ENCODE peak calls at places on chromosomes 16 and 17, in nine cellular contexts. Q is SK-N-SH, Y is PC-3, F is left ventricle myocardium inferior, K is glutamatergic neuron, P is upper lobe of right lung, H is fibroblast of pulmonary artery, M is fibroblast of the aortic adventitia, D is astrocyte of the cerebellum. X is an unnamed sample.

GRCh38 chr16:63530974-63531373 is 1494.7 kb upstream of the CDH8 start:
- DNase-seq in Q (no peak), Y (no peak), F (no peak), K (no peak), P (no peak), H (no peak), M (no peak), D (no peak), X (no peak)

GRCh38 chr16:84223456-84223855 is 16.4 kb downstream of the KCNG4 start:
- DNase-seq in Q (no peak), Y (peak), F (no peak), K (no peak), P (no peak), H (no peak), M (no peak), D (no peak), X (no peak)

GRCh38 chr17:38725066-38725465 is 5.1 kb upstream of the CISD3 start:
- DNase-seq in Q (peak), Y (no peak), F (no peak), K (no peak), P (no peak), H (no peak), M (no peak), D (no peak), X (no peak)

GRCh38 chr16:25855063-25855462 is 163.3 kb downstream of the HS3ST4 start:
- DNase-seq in Q (no peak), Y (no peak), F (no peak), K (no peak), P (no peak), H (no peak), M (no peak), D (no peak), X (no peak)

GRCh38 chr17:28188841-28189263 is 130.1 kb upstream of the TMEM97 start:
- DNase-seq in Q (peak), Y (peak), F (no peak), K (no peak), P (no peak), H (no peak), M (no peak), D (no peak), X (no peak)

GRCh38 chr16:57013268-57013667 is 23.9 kb downstream of the NLRC5 start:
- DNase-seq in Q (no peak), Y (peak), F (no peak), K (no peak), P (no peak), H (peak), M (peak), D (peak), X (no peak)

GRCh38 chr16:69029121-69029520 is 76.3 kb upstream of the HAS3 start:
- DNase-seq in Q (no peak), Y (no peak), F (no peak), K (no peak), P (no peak), H (no peak), M (no peak), D (no peak), X (no peak)

GRCh38 chr17:21392257-21392656 is 16.1 kb downstream of the KCNJ12 start:
- DNase-seq in Q (no peak), Y (no peak), F (no peak), K (no peak), P (no peak), H (no peak), M (no peak), D (no peak), X (no peak)

GRCh38 chr16:11242658-11243057 is 13.3 kb downstream of the SOCS1 start:
- DNase-seq in Q (no peak), Y (no peak), F (no peak), K (no peak), P (no peak), H (no peak), M (no peak), D (no peak), X (no peak)

GRCh38 chr16:11245222-11245737 is 10.7 kb downstream of the SOCS1 start:
- DNase-seq in Q (no peak), Y (no peak), F (no peak), K (no peak), P (no peak), H (no peak), M (no peak), D (no peak), X (no peak)

GRCh38 chr16:11248133-11248532 is 7.9 kb downstream of the SOCS1 start:
- DNase-seq in Q (no peak), Y (peak), F (no peak), K (no peak), P (no peak), H (no peak), M (no peak), D (no peak), X (no peak)

GRCh38 chr16:11249233-11250061 is 6.6 kb downstream of the SOCS1 start:
- DNase-seq in Q (no peak), Y (no peak), F (no peak), K (no peak), P (no peak), H (no peak), M (no peak), D (no peak), X (no peak)

GRCh38 chr16:11245988-11246387 is 10.0 kb downstream of the SOCS1 start:
- DNase-seq in Q (no peak), Y (no peak), F (no peak), K (no peak), P (no peak), H (no peak), M (no peak), D (no peak), X (no peak)
- TF ChIP-seq CTCF in Q (no peak), Y (no peak), F (no peak), K (no peak), P (no peak), H (no peak), M (no peak), D (no peak), X (no peak)

DNA sequence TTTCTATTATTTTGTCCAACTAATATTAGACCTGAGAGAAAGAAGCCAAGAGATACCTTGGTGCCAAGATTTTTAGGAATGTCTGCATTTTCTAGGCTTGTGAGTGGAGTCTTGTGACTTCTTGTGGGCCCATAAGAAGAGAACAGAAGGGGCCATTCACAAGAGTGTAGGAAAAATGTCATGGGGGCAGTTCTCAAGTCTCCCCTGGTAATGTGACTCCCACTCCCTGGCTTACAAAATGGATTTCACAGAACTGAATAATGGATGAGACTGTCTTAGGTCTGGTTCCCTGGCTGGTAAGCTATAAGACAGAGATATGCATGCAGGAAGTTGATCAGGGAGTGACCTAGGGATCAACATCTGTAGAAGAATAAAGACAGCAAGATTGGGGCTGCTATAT is 181.3 kb downstream of the CBLN1 start:
- DNase-seq in Q (no peak), Y (no peak), F (no peak), K (no peak), P (no peak), H (no peak), M (no peak), D (no peak), X (no peak)
- TF ChIP-seq CTCF in Q (no peak), Y (no peak), F (no peak), K (no peak), P (no peak), H (no peak), M (no peak), D (no peak), X (no peak)

GRCh38 chr16:77660311-77660710 is 62.0 kb upstream of the NUDT7 start:
- DNase-seq in Q (peak), Y (peak), F (no peak), K (no peak), P (no peak), H (peak), M (peak), D (peak), X (peak)

GRCh38 chr16:77662241-77662640 is 60.1 kb upstream of the NUDT7 start:
- DNase-seq in Q (no peak), Y (no peak), F (no peak), K (no peak), P (no peak), H (no peak), M (no peak), D (no peak), X (no peak)

GRCh38 chr16:77652399-77652798 is 69.9 kb upstream of the NUDT7 start:
- DNase-seq in Q (no peak), Y (no peak), F (no peak), K (no peak), P (no peak), H (no peak), M (peak), D (no peak), X (no peak)

DNA sequence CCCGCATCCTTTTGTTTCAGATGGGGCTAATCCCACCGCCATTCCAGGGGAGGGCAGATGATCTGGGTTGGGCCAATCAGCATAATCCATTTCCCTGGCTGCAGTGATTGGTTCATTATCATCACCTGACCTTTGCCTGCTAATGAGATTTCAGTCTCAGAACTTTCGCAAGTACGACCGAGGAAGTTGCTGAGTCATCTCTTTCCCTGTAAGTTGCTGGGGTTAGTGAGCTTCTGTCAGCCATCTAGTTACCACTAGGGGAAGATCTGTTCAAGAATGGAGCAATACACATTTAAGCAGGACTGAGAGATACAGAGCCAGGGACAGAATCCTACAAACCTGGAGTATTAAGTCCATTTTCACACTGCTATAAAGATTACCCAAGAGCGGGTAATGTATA is 65.3 kb upstream of the NUDT7 start:
- DNase-seq in Q (no peak), Y (no peak), F (no peak), K (no peak), P (no peak), H (peak), M (peak), D (no peak), X (no peak)
- TF ChIP-seq CTCF in Q (no peak), Y (no peak), F (no peak), K (no peak), P (no peak), H (no peak), M (no peak), D (no peak), X (no peak)

DNA sequence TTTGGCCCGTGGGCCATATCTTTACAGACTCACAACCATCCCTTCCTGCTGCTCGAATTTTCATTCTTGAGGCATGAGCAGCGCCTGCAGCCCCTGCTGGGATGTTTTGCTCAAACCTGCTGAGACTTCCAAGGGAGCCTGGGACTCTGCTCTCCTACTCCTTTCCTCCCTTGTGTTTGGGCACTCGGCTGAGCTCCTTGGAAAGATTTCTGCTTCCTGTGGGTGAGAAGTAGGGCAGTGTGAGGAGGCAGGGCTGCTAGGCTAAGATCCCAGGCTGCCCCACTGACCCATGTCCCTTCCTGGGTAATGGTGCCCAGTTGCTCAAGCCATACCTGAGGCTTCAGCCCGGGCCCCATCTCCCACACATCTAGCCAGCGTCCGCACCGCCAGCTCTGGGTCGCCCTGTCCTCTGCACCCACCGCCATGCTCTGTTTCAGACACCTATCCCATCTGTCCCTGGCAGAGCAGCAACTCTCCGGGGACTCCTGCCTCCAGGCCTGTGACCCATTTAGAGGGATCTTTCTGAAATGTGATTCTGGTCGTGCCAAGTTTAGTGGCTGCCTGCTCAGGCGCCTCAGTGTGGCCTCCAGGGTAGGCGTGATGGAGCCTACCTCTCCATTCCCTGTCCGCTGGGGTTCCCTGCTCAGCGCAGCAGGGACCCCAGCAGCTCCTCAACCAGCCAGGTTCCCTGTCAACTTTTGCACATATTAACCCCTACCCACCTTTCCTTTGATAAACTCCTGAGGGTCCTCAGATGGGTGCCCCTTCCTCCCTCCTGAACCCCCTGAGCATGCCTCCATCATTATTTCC is 190.1 kb downstream of the CCDC182 start:
- DNase-seq in Q (peak), Y (no peak), F (no peak), K (no peak), P (no peak), H (no peak), M (no peak), D (no peak), X (no peak)
- TF ChIP-seq CTCF in Q (no peak), Y (no peak), F (no peak), K (no peak), P (no peak), H (no peak), M (no peak), D (no peak), X (no peak)

GRCh38 chr17:79104898-79105600 is 30.4 kb downstream of the ENGASE start:
- DNase-seq in Q (no peak), Y (no peak), F (no peak), K (no peak), P (no peak), H (no peak), M (no peak), D (no peak), X (no peak)
- TF ChIP-seq CTCF in Q (peak), Y (peak), F (no peak), K (no peak), P (no peak), H (no peak), M (no peak), D (no peak), X (no peak)

GRCh38 chr17:8110907-8111306 is 7.4 kb downstream of the ALOXE3 start:
- DNase-seq in Q (no peak), Y (no peak), F (no peak), K (no peak), P (no peak), H (no peak), M (no peak), D (no peak), X (no peak)

GRCh38 chr17:8109669-8110455 is 8.5 kb downstream of the ALOXE3 start:
- DNase-seq in Q (peak), Y (peak), F (peak), K (peak), P (peak), H (peak), M (peak), D (no peak), X (peak)

GRCh38 chr17:8108972-8109668 is 9.2 kb downstream of the ALOXE3 start:
- DNase-seq in Q (no peak), Y (no peak), F (no peak), K (no peak), P (no peak), H (no peak), M (no peak), D (no peak), X (no peak)

GRCh38 chr17:8105957-8106398 is 12.3 kb downstream of the ALOXE3 start:
- DNase-seq in Q (no peak), Y (no peak), F (no peak), K (no peak), P (peak), H (peak), M (peak), D (no peak), X (no peak)

GRCh38 chr17:8110456-8110804 is 7.9 kb downstream of the ALOXE3 start:
- DNase-seq in Q (no peak), Y (no peak), F (no peak), K (no peak), P (no peak), H (no peak), M (no peak), D (no peak), X (no peak)
- TF ChIP-seq CTCF in Q (no peak), Y (no peak), F (no peak), K (peak), P (no peak), H (no peak), M (no peak), D (no peak), X (peak)

GRCh38 chr17:82429824-82430223 is 11.4 kb upstream of the OGFOD3 start:
- DNase-seq in Q (no peak), Y (no peak), F (no peak), K (no peak), P (no peak), H (no peak), M (no peak), D (no peak), X (no peak)

GRCh38 chr17:82428546-82428945 is 10.2 kb upstream of the OGFOD3 start:
- DNase-seq in Q (no peak), Y (no peak), F (no peak), K (no peak), P (no peak), H (no peak), M (no peak), D (no peak), X (no peak)

GRCh38 chr17:82419471-82419995 is 1.1 kb upstream of the OGFOD3 start:
- DNase-seq in Q (no peak), Y (peak), F (no peak), K (no peak), P (no peak), H (no peak), M (peak), D (no peak), X (no peak)

GRCh38 chr17:82424863-82425159 is 6.4 kb upstream of the OGFOD3 start:
- DNase-seq in Q (no peak), Y (no peak), F (no peak), K (no peak), P (no peak), H (no peak), M (no peak), D (no peak), X (no peak)

DNA sequence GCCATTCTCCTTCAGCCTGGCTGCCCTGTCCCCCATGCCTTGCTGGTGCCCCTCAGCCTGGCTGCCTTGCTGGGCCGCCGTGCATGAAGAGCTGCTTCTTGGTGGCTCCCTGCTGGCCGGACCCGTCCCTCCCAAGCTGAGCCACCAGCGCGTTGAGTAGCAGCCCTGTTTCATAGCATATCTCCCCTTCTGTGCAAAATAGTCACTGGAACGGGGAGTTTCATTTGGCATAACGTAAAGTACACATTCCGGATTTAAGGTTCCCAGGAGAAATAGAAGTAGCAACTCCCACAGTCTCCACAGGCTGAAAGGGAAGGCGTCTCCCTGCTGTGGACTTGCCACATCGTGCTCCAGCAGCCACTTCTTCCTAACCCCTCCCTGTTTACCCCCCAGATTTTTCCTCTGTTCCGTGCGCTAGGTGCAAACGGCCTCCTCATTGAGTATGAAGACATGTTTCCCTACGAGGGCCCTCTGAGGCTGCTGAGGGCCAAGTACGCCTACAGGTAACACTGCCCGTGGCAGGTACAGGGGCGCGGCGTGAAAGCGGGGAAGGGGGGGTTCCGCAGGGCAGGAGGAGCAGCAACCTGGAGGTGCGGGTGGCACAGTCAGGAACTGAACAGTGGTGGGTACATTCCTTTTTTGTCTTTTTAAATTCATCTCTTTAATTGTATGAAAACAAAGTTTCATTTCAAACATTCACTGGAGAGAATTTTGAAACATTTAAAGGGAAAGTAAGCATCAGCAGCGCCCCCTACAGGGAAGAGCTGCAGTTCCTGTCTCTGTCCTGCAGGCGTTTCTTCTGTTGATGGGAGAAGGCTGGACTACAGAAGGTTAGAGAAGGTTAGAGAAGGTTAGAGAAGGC is 5.8 kb upstream of the OGFOD3 start:
- DNase-seq in Q (peak), Y (peak), F (no peak), K (no peak), P (no peak), H (peak), M (peak), D (no peak), X (peak)
- TF ChIP-seq CTCF in Q (peak), Y (peak), F (peak), K (peak), P (peak), H (peak), M (peak), D (peak), X (peak)

DNA sequence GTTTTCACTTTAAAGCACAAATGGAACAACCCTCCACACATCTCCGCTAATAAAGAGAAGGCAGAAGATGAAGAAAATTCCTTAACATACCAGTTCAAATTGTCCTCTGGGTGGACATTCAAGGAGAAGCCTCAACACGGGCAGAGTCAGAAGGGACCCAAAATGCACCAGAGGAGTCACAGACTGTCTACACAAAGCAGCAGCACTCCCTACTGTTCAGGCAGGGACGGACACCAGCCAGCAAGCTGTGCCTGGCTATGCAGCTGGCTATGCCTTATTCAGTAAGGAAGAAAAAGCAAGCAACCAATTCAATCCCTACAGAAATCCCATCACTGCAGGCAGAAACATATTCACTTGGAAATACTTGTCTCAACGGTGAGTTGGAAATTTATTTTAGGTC is 8.1 kb downstream of the DNAJC7 start:
- DNase-seq in Q (no peak), Y (no peak), F (no peak), K (no peak), P (no peak), H (no peak), M (no peak), D (no peak), X (no peak)
- TF ChIP-seq CTCF in Q (no peak), Y (peak), F (peak), K (no peak), P (no peak), H (peak), M (peak), D (no peak), X (no peak)

DNA sequence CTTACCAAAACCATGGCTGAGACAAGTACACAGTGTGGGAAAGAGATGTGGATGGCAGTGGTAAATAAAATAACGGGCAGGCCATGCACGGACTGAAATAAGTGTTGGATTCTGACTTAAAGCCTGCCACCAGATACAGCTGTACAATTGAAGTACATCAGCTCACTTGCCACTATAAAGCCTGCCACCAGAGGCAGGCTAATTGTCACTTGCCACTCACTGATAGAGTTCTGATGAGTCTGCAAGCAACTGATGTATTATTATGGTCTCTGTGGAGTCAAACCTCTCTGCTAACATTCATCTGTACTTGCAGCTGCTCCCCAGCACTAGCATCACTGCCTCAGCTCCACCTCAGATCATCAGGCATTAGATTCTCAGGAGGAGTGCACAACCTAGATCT is 93.0 kb downstream of the CYTH1 start:
- DNase-seq in Q (no peak), Y (peak), F (no peak), K (no peak), P (no peak), H (no peak), M (no peak), D (no peak), X (no peak)
- TF ChIP-seq CTCF in Q (no peak), Y (peak), F (peak), K (no peak), P (no peak), H (peak), M (no peak), D (no peak), X (no peak)